ENCODE peak calls at places on chromosomes 16 and 17, in nine cellular contexts. Q, D, T, Y, R, A, O, S and P are unnamed samples.

GRCh38 chr16:75860654-75861053 is 134.4 kb upstream of the CPHXL start:
- DNase-seq in Q (no peak), D (no peak), T (no peak), Y (peak), R (no peak), A (no peak), O (no peak), S (no peak), P (no peak)

GRCh38 chr17:76569607-76570279 is 15.9 kb downstream of the ST6GALNAC2 start:
- DNase-seq in Q (no peak), D (peak), T (no peak), Y (no peak), R (no peak), A (no peak), O (peak), S (no peak), P (peak)

GRCh38 chr17:1180958-1181768 is 1.4 kb upstream of the ABR start:
- DNase-seq in Q (peak), D (no peak), T (peak), Y (peak), R (no peak), A (no peak), O (no peak), S (no peak), P (no peak)

GRCh38 chr16:1090620-1091587 is 5.1 kb downstream of the C1QTNF8 start:
- DNase-seq in Q (no peak), D (no peak), T (no peak), Y (no peak), R (no peak), A (no peak), O (no peak), S (no peak), P (peak)

GRCh38 chr17:82489117-82489516 is 30.4 kb upstream of the FOXK2 start:
- DNase-seq in Q (no peak), D (no peak), T (no peak), Y (no peak), R (no peak), A (no peak), O (no peak), S (no peak), P (peak)

GRCh38 chr17:76452102-76452645 is 778 bp downstream of the UBE2O start:
- DNase-seq in Q (no peak), D (no peak), T (peak), Y (peak), R (no peak), A (no peak), O (no peak), S (no peak), P (no peak)

GRCh38 chr16:81694494-81695285 is 84.4 kb upstream of the PLCG2 start:
- DNase-seq in Q (no peak), D (no peak), T (no peak), Y (no peak), R (no peak), A (no peak), O (no peak), S (no peak), P (no peak)

GRCh38 chr16:68658258-68658973 is 13.3 kb downstream of the CDH3 start:
- DNase-seq in Q (no peak), D (no peak), T (no peak), Y (no peak), R (peak), A (no peak), O (no peak), S (no peak), P (no peak)

GRCh38 chr17:7281953-7282751 is 634 bp downstream of the SLC2A4 start:
- DNase-seq in Q (peak), D (no peak), T (no peak), Y (peak), R (no peak), A (peak), O (peak), S (no peak), P (peak)

GRCh38 chr17:29726721-29727252 is 104.1 kb upstream of the CORO6 start:
- DNase-seq in Q (no peak), D (no peak), T (peak), Y (no peak), R (no peak), A (no peak), O (no peak), S (peak), P (no peak)

GRCh38 chr17:83055911-83056582 is 23.4 kb upstream of the METRNL start:
- DNase-seq in Q (no peak), D (peak), T (no peak), Y (no peak), R (no peak), A (no peak), O (peak), S (no peak), P (peak)

GRCh38 chr16:57194512-57194911 is 8.4 kb downstream of the RSPRY1 start:
- DNase-seq in Q (no peak), D (no peak), T (no peak), Y (no peak), R (peak), A (no peak), O (no peak), S (no peak), P (no peak)

DNA sequence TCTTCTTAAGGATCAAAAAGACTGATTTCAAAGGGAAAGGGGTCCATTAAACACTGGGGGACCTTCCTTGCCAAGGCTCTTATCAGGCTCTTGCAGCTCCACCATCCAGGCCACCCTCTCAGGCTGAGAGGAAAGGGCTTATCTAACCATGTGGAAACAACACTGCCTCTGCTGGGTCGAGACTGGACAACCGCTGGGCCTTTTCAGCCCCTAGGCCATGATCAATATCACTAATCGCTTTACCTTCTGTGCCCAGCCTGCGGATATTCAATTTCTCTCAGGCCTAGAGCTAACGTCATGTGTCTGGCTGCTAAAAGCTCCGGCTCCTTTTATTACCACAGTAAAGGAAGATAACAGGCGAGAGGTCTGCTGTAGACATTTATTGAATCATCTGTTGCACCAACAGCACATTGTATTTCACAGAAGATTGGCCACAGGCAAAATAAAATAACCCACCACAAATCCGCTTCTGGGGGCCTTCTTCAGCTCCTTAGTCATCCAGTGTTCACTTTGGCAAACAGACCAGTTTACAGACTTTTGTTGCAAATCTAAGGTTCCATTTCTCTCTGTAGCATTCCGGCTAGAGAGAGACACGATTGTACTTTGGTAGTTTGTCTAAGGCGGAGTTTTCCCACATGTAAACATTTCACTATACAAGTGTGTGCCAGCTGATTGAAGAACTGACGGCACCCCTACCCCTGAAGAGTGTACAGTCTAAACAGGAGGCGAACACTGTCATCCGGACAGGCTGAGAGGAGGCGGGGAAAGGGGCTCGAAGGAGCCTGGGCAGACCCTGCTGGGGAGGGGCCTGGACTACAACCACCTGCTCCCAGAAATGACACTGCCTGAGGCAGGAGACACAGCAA is 13.9 kb downstream of the CYB561 start:
- DNase-seq in Q (no peak), D (no peak), T (no peak), Y (no peak), R (no peak), A (no peak), O (no peak), S (no peak), P (no peak)
- TF ChIP-seq CTCF in Q (no peak), D (no peak), T (no peak), Y (no peak), R (no peak), A (peak), O (no peak), S (no peak), P (no peak)

DNA sequence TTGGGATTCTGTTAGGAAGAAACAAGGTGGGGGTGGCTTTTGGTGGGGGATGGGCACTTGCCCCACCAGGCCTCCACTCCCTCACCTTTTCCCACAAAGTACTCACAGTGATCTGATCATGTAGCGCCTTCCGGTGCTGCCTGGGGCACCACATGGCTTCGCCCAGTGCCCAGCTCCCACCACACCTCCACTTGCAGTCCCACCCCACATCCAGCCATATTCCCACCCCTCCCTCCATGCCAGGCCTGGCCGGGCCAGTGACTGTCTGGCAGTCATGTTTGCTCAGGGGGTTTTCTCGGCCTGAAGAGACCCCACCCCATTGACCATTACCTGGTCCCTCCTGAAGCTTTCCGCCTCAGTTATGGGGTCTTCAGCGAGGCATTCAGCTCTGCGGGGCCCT is 201.5 kb downstream of the SPECC1 start:
- DNase-seq in Q (no peak), D (no peak), T (no peak), Y (no peak), R (no peak), A (no peak), O (no peak), S (no peak), P (no peak)
- TF ChIP-seq CTCF in Q (no peak), D (no peak), T (no peak), Y (no peak), R (no peak), A (no peak), O (no peak), S (no peak), P (no peak)

GRCh38 chr17:60161598-60162330 is 12.0 kb downstream of the CA4 start:
- DNase-seq in Q (no peak), D (no peak), T (no peak), Y (peak), R (no peak), A (no peak), O (no peak), S (no peak), P (no peak)

GRCh38 chr17:60157487-60158040 is 7.8 kb downstream of the CA4 start:
- DNase-seq in Q (no peak), D (no peak), T (no peak), Y (no peak), R (no peak), A (no peak), O (no peak), S (no peak), P (no peak)

GRCh38 chr17:60160829-60161501 is 11.2 kb downstream of the CA4 start:
- DNase-seq in Q (no peak), D (no peak), T (no peak), Y (no peak), R (no peak), A (no peak), O (no peak), S (no peak), P (no peak)

GRCh38 chr17:60158751-60159478 is 9.1 kb downstream of the CA4 start:
- DNase-seq in Q (no peak), D (no peak), T (no peak), Y (no peak), R (no peak), A (no peak), O (no peak), S (no peak), P (no peak)

GRCh38 chr17:60159479-60159866 is 9.7 kb downstream of the CA4 start:
- DNase-seq in Q (no peak), D (no peak), T (no peak), Y (no peak), R (no peak), A (no peak), O (no peak), S (no peak), P (no peak)
- TF ChIP-seq CTCF in Q (no peak), D (no peak), T (no peak), Y (no peak), R (no peak), A (no peak), O (no peak), S (no peak), P (no peak)

GRCh38 chr16:25298165-25298872 is 40.7 kb upstream of the ZKSCAN2 start:
- DNase-seq in Q (no peak), D (no peak), T (no peak), Y (no peak), R (no peak), A (no peak), O (no peak), S (no peak), P (no peak)
- TF ChIP-seq CTCF in Q (no peak), D (no peak), T (no peak), Y (no peak), R (no peak), A (no peak), O (no peak), S (no peak), P (no peak)

DNA sequence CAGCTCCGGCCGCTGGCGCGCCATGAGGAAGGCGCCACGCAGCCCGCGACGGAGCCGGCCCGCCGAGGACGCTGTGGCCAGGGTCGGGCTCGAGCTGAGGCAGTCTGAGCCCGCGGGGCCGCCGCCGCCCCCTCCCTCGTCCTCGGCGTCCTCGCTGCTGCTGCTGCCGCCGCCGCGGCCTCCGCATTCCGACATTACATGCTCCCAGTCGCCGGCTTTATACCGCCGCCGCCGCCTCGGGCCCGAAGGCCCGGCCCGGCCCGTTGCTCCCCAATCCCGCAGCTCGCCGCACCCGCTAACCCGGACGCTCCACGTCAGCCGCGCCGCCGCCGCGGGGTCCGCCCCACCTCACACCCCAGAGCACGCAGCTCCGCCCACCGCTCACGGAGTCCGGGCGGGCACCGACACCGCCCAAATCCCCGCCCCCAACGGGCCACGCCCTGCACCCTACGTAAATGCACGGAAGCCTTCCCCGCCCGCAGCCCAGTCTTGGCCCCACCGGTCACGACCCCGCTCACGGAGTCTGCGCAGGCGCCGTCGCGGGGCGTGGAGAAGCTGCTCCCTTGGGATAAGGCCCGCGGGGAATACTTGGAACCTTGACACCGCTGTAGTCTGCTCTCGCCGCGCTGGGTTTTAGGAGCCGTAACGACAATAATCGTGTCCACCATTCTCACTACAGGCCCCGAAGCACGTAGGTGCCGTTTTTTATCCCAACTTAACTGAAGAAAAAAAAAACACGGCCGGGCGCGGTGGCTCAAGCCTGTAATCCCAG is at the start of gene TXNDC11:
- DNase-seq in Q (peak), D (peak), T (peak), Y (peak), R (peak), A (peak), O (peak), S (peak), P (peak)
- TF ChIP-seq CTCF in Q (no peak), D (no peak), T (no peak), Y (no peak), R (no peak), A (no peak), O (no peak), S (no peak), P (no peak)

DNA sequence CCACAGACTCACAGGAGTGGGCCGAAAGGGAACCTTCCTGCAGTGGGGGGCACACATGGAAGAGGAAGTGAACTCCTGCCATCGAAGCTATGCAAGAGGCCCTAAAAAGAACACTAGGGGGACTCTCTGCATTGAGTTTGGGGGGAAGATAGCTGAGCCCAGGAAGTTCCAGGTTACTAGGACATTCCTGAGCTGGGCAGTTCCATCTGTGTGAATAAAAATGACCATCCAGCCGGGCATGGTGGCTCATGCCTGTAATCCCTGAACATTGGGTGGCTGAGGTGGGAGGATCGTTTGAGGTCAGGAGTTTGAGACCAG is 211.8 kb downstream of the ZNF423 start:
- DNase-seq in Q (no peak), D (no peak), T (no peak), Y (no peak), R (no peak), A (no peak), O (no peak), S (no peak), P (no peak)
- TF ChIP-seq CTCF in Q (no peak), D (no peak), T (no peak), Y (no peak), R (peak), A (no peak), O (no peak), S (no peak), P (no peak)

GRCh38 chr17:40069751-40070643 is 7.2 kb downstream of the THRA start:
- DNase-seq in Q (peak), D (no peak), T (peak), Y (no peak), R (no peak), A (no peak), O (peak), S (no peak), P (peak)
- TF ChIP-seq CTCF in Q (peak), D (peak), T (peak), Y (no peak), R (peak), A (no peak), O (no peak), S (peak), P (peak)

DNA sequence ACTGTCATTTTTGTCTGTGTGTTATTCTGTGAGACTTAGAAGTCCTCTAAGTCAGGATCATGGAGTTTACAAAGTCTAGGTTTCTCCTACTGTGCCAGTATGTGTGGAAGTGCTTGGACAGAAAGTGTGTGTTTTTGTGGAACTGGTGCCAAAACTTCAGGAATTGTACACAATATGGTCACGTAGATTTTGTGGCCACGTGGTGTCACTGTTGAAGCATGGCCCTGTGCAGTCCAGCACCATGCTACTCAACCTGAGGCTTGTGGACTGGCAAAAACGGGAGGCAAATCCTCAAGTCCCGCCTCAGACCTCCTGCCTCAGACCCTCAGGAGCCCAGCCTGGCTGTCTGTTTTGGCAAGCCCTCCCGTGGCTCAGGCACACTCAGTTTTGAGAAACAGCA is 16.7 kb upstream of the ALKBH5 start:
- DNase-seq in Q (no peak), D (no peak), T (peak), Y (no peak), R (no peak), A (no peak), O (no peak), S (no peak), P (no peak)
- TF ChIP-seq CTCF in Q (no peak), D (no peak), T (peak), Y (no peak), R (no peak), A (no peak), O (no peak), S (no peak), P (no peak)

GRCh38 chr17:14359251-14359939 is 58.5 kb downstream of the HS3ST3B1 start:
- DNase-seq in Q (peak), D (no peak), T (peak), Y (no peak), R (no peak), A (no peak), O (no peak), S (peak), P (no peak)
- TF ChIP-seq CTCF in Q (no peak), D (no peak), T (peak), Y (no peak), R (no peak), A (no peak), O (no peak), S (no peak), P (no peak)